ENCODE peak calls at places on chromosomes 13 and 19, in six cellular contexts. E is fibroblast of the conjunctiva, B is T-cell, V is tibial nerve, H is NCI-H1930, R is SK-N-DZ. Y is an unnamed sample.

GRCh38 chr13:109180905-109181425 is 551.6 kb downstream of the MYO16 start:
- DNase-seq in E (peak), V (no peak), R (no peak), B (no peak), H (no peak), Y (no peak)

GRCh38 chr13:24035411-24035810 is 125.1 kb upstream of the SPATA13 start:
- DNase-seq in V (no peak), B (no peak), E (no peak), R (no peak), H (no peak), Y (no peak)

GRCh38 chr19:15266683-15267082 is 34.4 kb upstream of the EPHX3 start:
- DNase-seq in E (no peak), R (no peak), B (no peak), V (no peak), H (no peak), Y (no peak)

GRCh38 chr13:27830010-27830409 is 37.7 kb downstream of the GSX1 start:
- DNase-seq in E (no peak), R (peak), H (peak), V (peak), B (peak), Y (no peak)

GRCh38 chr19:18490719-18491118 is 31.2 kb downstream of the ELL start:
- DNase-seq in R (no peak), V (no peak), H (no peak), B (no peak), E (no peak), Y (no peak)

GRCh38 chr19:34963531-34964406 is at the start of gene ZNF792:
- DNase-seq in R (peak), H (no peak), V (peak), E (no peak), B (peak), Y (no peak)

GRCh38 chr19:18519962-18520847 is 1.7 kb downstream of the ELL start:
- DNase-seq in V (peak), R (peak), B (peak), H (no peak), E (peak), Y (peak)

GRCh38 chr19:1011831-1012333 is 9.0 kb downstream of the TMEM259 start:
- DNase-seq in V (no peak), H (no peak), B (no peak), E (no peak), R (no peak), Y (no peak)

GRCh38 chr19:41354343-41354974 is 737 bp upstream of the TGFB1 start:
- DNase-seq in B (no peak), E (no peak), H (no peak), V (no peak), R (no peak), Y (no peak)

GRCh38 chr19:50258918-50259372 is 55.5 kb downstream of the MYH14 start:
- DNase-seq in H (no peak), V (no peak), B (no peak), E (no peak), R (no peak), Y (no peak)

GRCh38 chr19:48608798-48609263 is 2.3 kb downstream of the SPACA4 start:
- DNase-seq in E (no peak), V (no peak), R (no peak), B (peak), H (no peak), Y (no peak)

GRCh38 chr19:35937345-35938281 is 1.4 kb downstream of the LRFN3 start:
- DNase-seq in V (no peak), R (no peak), H (no peak), B (no peak), E (no peak), Y (no peak)